ENCODE peak calls at places on chromosomes 6 and 20, in six cellular contexts. Q is omental fat pad; B is pancreas; Y is body of pancreas; C is esophagus mucosa; N is activated CD8-positive, alpha-beta memory T cell treated with anti-CD3 and anti-CD28 coated beads, Interleukin-2, amount 10 ng/mL, durations not matched to agents 7 days and 5 days. K is an unnamed sample.

GRCh38 chr20:8901237-8902025 is 167.5 kb upstream of the PLCB4 start:
- ATAC-seq in Q (no peak), B (no peak), Y (no peak), C (no peak), N (no peak), K (no peak)

GRCh38 chr6:3577517-3577916 is 120.7 kb upstream of the SLC22A23 start:
- ATAC-seq in Q (no peak), B (no peak), Y (no peak), C (no peak), N (no peak), K (no peak)

GRCh38 chr6:90227693-90228092 is 69.0 kb downstream of the BACH2 start:
- ATAC-seq in Q (no peak), B (no peak), Y (no peak), C (no peak), N (no peak), K (peak)

GRCh38 chr6:159505140-159505922 is 187.7 kb downstream of the SOD2 start:
- ATAC-seq in Q (no peak), B (no peak), Y (no peak), C (no peak), N (no peak), K (no peak)

GRCh38 chr6:108798672-108799355 is 49.4 kb upstream of the ARMC2 start:
- ATAC-seq in Q (no peak), B (no peak), Y (peak), C (peak), N (peak), K (peak)

GRCh38 chr6:143128346-143129015 is 67.8 kb downstream of the AIG1 start:
- ATAC-seq in Q (no peak), B (no peak), Y (no peak), C (no peak), N (no peak), K (peak)

GRCh38 chr6:22147983-22148797 is 148.6 kb downstream of the PRL start:
- ATAC-seq in Q (no peak), B (peak), Y (peak), C (no peak), N (no peak), K (peak)

GRCh38 chr20:32650545-32650944 is 23.2 kb downstream of the C20orf203 start:
- ATAC-seq in Q (no peak), B (no peak), Y (no peak), C (no peak), N (no peak), K (no peak)

GRCh38 chr20:18018100-18018499 is 39.6 kb downstream of the OVOL2 start:
- ATAC-seq in Q (no peak), B (no peak), Y (no peak), C (no peak), N (no peak), K (no peak)

GRCh38 chr6:45709834-45710233 is 305.8 kb downstream of the CLIC5 start:
- ATAC-seq in Q (no peak), B (no peak), Y (no peak), C (no peak), N (peak), K (no peak)

GRCh38 chr20:433300-433975 is 25.3 kb downstream of the RBCK1 start:
- ATAC-seq in Q (no peak), B (no peak), Y (no peak), C (peak), N (peak), K (no peak)

GRCh38 chr6:4351857-4352669 is 216.7 kb upstream of the ECI2 start:
- ATAC-seq in Q (peak), B (no peak), Y (peak), C (peak), N (no peak), K (peak)

GRCh38 chr6:134640975-134641429 is 308.9 kb downstream of the ALDH8A1 start:
- ATAC-seq in Q (peak), B (peak), Y (peak), C (peak), N (peak), K (peak)

GRCh38 chr6:53527249-53527765 is 17.6 kb downstream of the GCLC start:
- ATAC-seq in Q (no peak), B (no peak), Y (no peak), C (no peak), N (no peak), K (no peak)

GRCh38 chr6:168313371-168314028 is 6.1 kb downstream of the DACT2 start:
- ATAC-seq in Q (no peak), B (peak), Y (peak), C (peak), N (no peak), K (no peak)

GRCh38 chr6:141598487-141598886 is 534.2 kb upstream of the GJE1 start:
- ATAC-seq in Q (no peak), B (no peak), Y (no peak), C (no peak), N (no peak), K (peak)

GRCh38 chr6:28658475-28659249 is 133.0 kb downstream of the GPX5 start:
- ATAC-seq in Q (peak), B (no peak), Y (no peak), C (no peak), N (no peak), K (peak)

GRCh38 chr6:128597004-128597403 is 76.6 kb upstream of the PTPRK start:
- ATAC-seq in Q (no peak), B (no peak), Y (no peak), C (no peak), N (no peak), K (no peak)

GRCh38 chr6:95576218-95576617 is 1.1 kb upstream of the MANEA start:
- ATAC-seq in Q (no peak), B (no peak), Y (no peak), C (no peak), N (no peak), K (no peak)

GRCh38 chr6:107179004-107179403 is 63.7 kb upstream of the BEND3 start:
- ATAC-seq in Q (no peak), B (no peak), Y (no peak), C (no peak), N (no peak), K (no peak)

GRCh38 chr6:20229881-20230280 is 17.6 kb upstream of the MBOAT1 start:
- ATAC-seq in Q (no peak), B (no peak), Y (no peak), C (no peak), N (no peak), K (no peak)

GRCh38 chr20:5195655-5196054 is 68.8 kb downstream of the CDS2 start:
- ATAC-seq in Q (no peak), B (no peak), Y (no peak), C (peak), N (no peak), K (no peak)

GRCh38 chr6:80517525-80517924 is 411.1 kb downstream of the BCKDHB start:
- ATAC-seq in Q (no peak), B (no peak), Y (peak), C (no peak), N (no peak), K (no peak)

GRCh38 chr6:165714907-165715306 is 51.9 kb upstream of the PDE10A start:
- ATAC-seq in Q (no peak), B (no peak), Y (no peak), C (no peak), N (no peak), K (no peak)

GRCh38 chr20:45017859-45018258 is 51.5 kb downstream of the STK4 start:
- ATAC-seq in Q (no peak), B (no peak), Y (no peak), C (no peak), N (no peak), K (no peak)

GRCh38 chr6:107491059-107491609 is 1.2 kb downstream of the SOBP start:
- ATAC-seq in Q (no peak), B (peak), Y (peak), C (no peak), N (no peak), K (peak)

GRCh38 chr20:4154958-4155411 is 139.6 kb upstream of the RNF24 start:
- ATAC-seq in Q (no peak), B (no peak), Y (no peak), C (no peak), N (peak), K (no peak)

GRCh38 chr20:57901526-57901925 is 191.7 kb upstream of the PMEPA1 start:
- ATAC-seq in Q (no peak), B (no peak), Y (no peak), C (no peak), N (no peak), K (no peak)

GRCh38 chr6:16711551-16712249 is 49.6 kb downstream of the ATXN1 start:
- ATAC-seq in Q (peak), B (no peak), Y (no peak), C (peak), N (peak), K (peak)

GRCh38 chr20:32709528-32710121 is 33.6 kb downstream of the COMMD7 start:
- ATAC-seq in Q (peak), B (no peak), Y (no peak), C (no peak), N (no peak), K (peak)

GRCh38 chr6:41449399-41450245 is 96.6 kb upstream of the FOXP4 start:
- ATAC-seq in Q (no peak), B (peak), Y (peak), C (no peak), N (no peak), K (peak)

GRCh38 chr20:63625771-63626423 is 1.0 kb downstream of the GMEB2 start:
- ATAC-seq in Q (no peak), B (no peak), Y (no peak), C (peak), N (no peak), K (no peak)

GRCh38 chr20:13883425-13883824 is 98.6 kb downstream of the NDUFAF5 start:
- ATAC-seq in Q (no peak), B (no peak), Y (no peak), C (no peak), N (no peak), K (peak)

GRCh38 chr6:32120573-32121059 is 7.4 kb downstream of the ATF6B start:
- ATAC-seq in Q (no peak), B (no peak), Y (no peak), C (no peak), N (no peak), K (no peak)

GRCh38 chr6:25889877-25890853 is 16.1 kb upstream of the SLC17A3 start:
- ATAC-seq in Q (no peak), B (peak), Y (peak), C (no peak), N (no peak), K (peak)

K was measured in SK-N-SH treated with all-trans-retinoic acid at 6 μM for 48 hours.